ENCODE peak calls at places on chromosomes 3 and 15, in six cellular contexts. R is foreskin fibroblast, Q is NCI-H1092 treated with DMSO at 0.1 percent for 48 hours, A is psoas muscle, D is pancreas, O is LoVo. E is an unnamed sample.

GRCh38 chr15:98805434-98806274 is 157.3 kb downstream of the IGF1R start:
- DNase-seq in O (peak), R (no peak), A (no peak), D (no peak), Q (no peak), E (no peak)

GRCh38 chr15:63893866-63894661 is 60.3 kb upstream of the HERC1 start:
- DNase-seq in R (no peak), A (peak), D (no peak), Q (no peak), O (no peak), E (no peak)

GRCh38 chr15:51737538-51738305 is at the start of gene LYSMD2:
- DNase-seq in O (peak), Q (peak), D (peak), R (peak), A (peak), E (peak)

GRCh38 chr3:64878372-64878771 is 190.6 kb upstream of the ADAMTS9 start:
- DNase-seq in A (no peak), D (no peak), O (peak), R (peak), Q (no peak), E (no peak)

GRCh38 chr3:131091768-131092167 is 65.1 kb downstream of the NEK11 start:
- DNase-seq in A (no peak), D (no peak), Q (no peak), O (no peak), R (peak), E (no peak)

GRCh38 chr3:48432411-48433371 is 2.8 kb upstream of the PLXNB1 start:
- DNase-seq in R (peak), A (no peak), O (peak), Q (no peak), D (no peak), E (no peak)

GRCh38 chr3:33060609-33061337 is 36.2 kb downstream of the GLB1 start:
- DNase-seq in A (no peak), D (no peak), Q (no peak), O (no peak), R (no peak), E (no peak)

GRCh38 chr15:85394552-85395333 is 14.3 kb downstream of the AKAP13 start:
- DNase-seq in D (no peak), O (peak), A (no peak), R (no peak), Q (no peak), E (no peak)

E was measured in right lobe of liver.